ENCODE peak calls at places on chromosome 18, in eight cellular contexts. K is tibial artery, I is upper lobe of left lung, S is bronchial epithelial cell, P is cardiac fibroblast, B is SK-N-SH, A is astrocyte of the spinal cord, R is breast epithelium. U is an unnamed sample.
A peak's percentile ranks its signal among the peaks of the same experiment; 100 is the strongest.

GRCh38 chr18:50115095-50115494 is 79.9 kb downstream of the MYO5B start:
- DNase-seq in K (no peak), I (peak; percentile 24), S (peak; percentile 44), P (no peak), B (no peak), A (no peak), R (no peak), U (no peak)

GRCh38 chr18:65522907-65523306 is 227.9 kb upstream of the CDH7 start:
- DNase-seq in K (no peak), I (no peak), S (no peak), P (no peak), B (no peak), A (no peak), R (no peak), U (no peak)

GRCh38 chr18:9534844-9535243 is 59.5 kb downstream of the RALBP1 start:
- DNase-seq in K (no peak), I (no peak), S (no peak), P (no peak), B (no peak), A (no peak), R (no peak), U (no peak)

GRCh38 chr18:50797147-50797546 is 22.7 kb downstream of the MRO start:
- DNase-seq in K (no peak), I (no peak), S (no peak), P (no peak), B (no peak), A (no peak), R (no peak), U (no peak)

GRCh38 chr18:56953444-56953843 is 193.4 kb upstream of the BOD1L2 start:
- DNase-seq in K (no peak), I (no peak), S (no peak), P (no peak), B (peak; percentile 19), A (no peak), R (no peak), U (no peak)

GRCh38 chr18:42969366-42969765 is 146.1 kb downstream of the RIT2 start:
- DNase-seq in K (no peak), I (no peak), S (no peak), P (no peak), B (no peak), A (no peak), R (no peak), U (no peak)

GRCh38 chr18:58953627-58954026 is 89.0 kb downstream of the ZNF532 start:
- DNase-seq in K (no peak), I (no peak), S (no peak), P (no peak), B (peak; percentile 50), A (no peak), R (no peak), U (no peak)

GRCh38 chr18:37465922-37466321 is 99.7 kb downstream of the CELF4 start:
- DNase-seq in K (no peak), I (no peak), S (no peak), P (no peak), B (peak; percentile 60), A (no peak), R (no peak), U (no peak)

GRCh38 chr18:2932247-2933181 is 80.4 kb downstream of the LPIN2 start:
- DNase-seq in K (no peak), I (no peak), S (peak; percentile 54), P (peak; percentile 83), B (peak; percentile 64), A (peak; percentile 72), R (no peak), U (peak; percentile 77)

GRCh38 chr18:61738488-61738887 is 154.3 kb downstream of the RNF152 start:
- DNase-seq in K (peak; percentile 85), I (peak; percentile 44), S (peak; percentile 10), P (peak; percentile 75), B (no peak), A (no peak), R (no peak), U (peak; percentile 65)

GRCh38 chr18:47929681-47930085 is 776 bp downstream of the SMAD2 start:
- DNase-seq in K (no peak), I (no peak), S (peak; percentile 57), P (peak; percentile 60), B (no peak), A (no peak), R (no peak), U (peak; percentile 60)

GRCh38 chr18:45085916-45086624 is 405.4 kb downstream of the SETBP1 start:
- DNase-seq in K (no peak), I (no peak), S (peak; percentile 56), P (no peak), B (no peak), A (no peak), R (no peak), U (no peak)

GRCh38 chr18:43192408-43192807 is 76.9 kb upstream of the RIT2 start:
- DNase-seq in K (no peak), I (no peak), S (peak; percentile 0), P (peak; percentile 77), B (no peak), A (peak; percentile 32), R (no peak), U (peak; percentile 53)

GRCh38 chr18:55588876-55589595 is 1.0 kb upstream of the TCF4 start:
- DNase-seq in K (no peak), I (no peak), S (peak; percentile 41), P (no peak), B (peak; percentile 9), A (peak; percentile 53), R (no peak), U (peak; percentile 31)

GRCh38 chr18:46683252-46683651 is 26.2 kb upstream of the LOXHD1 start:
- DNase-seq in K (no peak), I (no peak), S (no peak), P (no peak), B (no peak), A (no peak), R (no peak), U (no peak)

GRCh38 chr18:35972197-35973000 is at the start of gene RMP24:
- DNase-seq in K (peak; percentile 96), I (peak; percentile 96), S (peak; percentile 86), P (peak; percentile 98), B (peak; percentile 97), A (peak; percentile 96), R (peak; percentile 92), U (peak; percentile 96)

GRCh38 chr18:35971661-35972196 is 750 bp upstream of the RMP24 start:
- DNase-seq in K (no peak), I (no peak), S (no peak), P (no peak), B (no peak), A (no peak), R (no peak), U (no peak)

GRCh38 chr18:35968278-35968880 is 4.1 kb upstream of the RMP24 start:
- DNase-seq in K (no peak), I (no peak), S (peak; percentile 56), P (no peak), B (no peak), A (no peak), R (peak; percentile 53), U (no peak)

GRCh38 chr18:35973650-35974049 is 1.2 kb downstream of the RMP24 start:
- DNase-seq in K (no peak), I (no peak), S (no peak), P (no peak), B (no peak), A (no peak), R (no peak), U (no peak)

GRCh38 chr18:35969676-35970075 is 2.8 kb upstream of the RMP24 start:
- DNase-seq in K (no peak), I (no peak), S (no peak), P (no peak), B (no peak), A (no peak), R (no peak), U (peak; percentile 38)
- TF ChIP-seq CTCF in K (no peak), I (no peak), S (no peak), P (no peak), B (no peak), A (no peak), R (no peak), U (no peak)

GRCh38 chr18:74286106-74286856 is 5.5 kb downstream of the CYB5A start:
- DNase-seq in K (no peak), I (no peak), S (no peak), P (peak; percentile 45), B (no peak), A (no peak), R (no peak), U (peak; percentile 26)

GRCh38 chr18:74283646-74284045 is 8.1 kb downstream of the CYB5A start:
- DNase-seq in K (no peak), I (no peak), S (no peak), P (no peak), B (no peak), A (no peak), R (no peak), U (no peak)

GRCh38 chr18:74282359-74283254 is 9.2 kb downstream of the CYB5A start:
- DNase-seq in K (no peak), I (no peak), S (no peak), P (no peak), B (no peak), A (no peak), R (no peak), U (no peak)

GRCh38 chr18:74283255-74283554 is 8.6 kb downstream of the CYB5A start:
- DNase-seq in K (no peak), I (no peak), S (peak; percentile 62), P (no peak), B (no peak), A (no peak), R (no peak), U (peak; percentile 25)

GRCh38 chr18:74284501-74285004 is 7.2 kb downstream of the CYB5A start:
- DNase-seq in K (no peak), I (no peak), S (no peak), P (no peak), B (peak; percentile 39), A (no peak), R (no peak), U (no peak)
- H3K4me3 ChIP-seq in K (no peak overlapping the region), I (no peak overlapping the region), S (no peak overlapping the region), P (no peak overlapping the region), B (no peak overlapping the region), A (no peak overlapping the region), R (no peak overlapping the region), U (no peak overlapping the region)

GRCh38 chr18:1663879-1664705 is 759.4 kb downstream of the ADCYAP1 start:
- DNase-seq in K (peak; percentile 64), I (peak; percentile 74), S (no peak), P (peak; percentile 27), B (peak; percentile 3), A (peak; percentile 15), R (no peak), U (peak; percentile 3)
- TF ChIP-seq CTCF in K (peak; percentile 21), I (peak; percentile 57), S (peak; percentile 47), P (peak; percentile 59), B (peak; percentile 83), A (peak; percentile 72), R (peak; percentile 28), U (peak; percentile 43)

DNA sequence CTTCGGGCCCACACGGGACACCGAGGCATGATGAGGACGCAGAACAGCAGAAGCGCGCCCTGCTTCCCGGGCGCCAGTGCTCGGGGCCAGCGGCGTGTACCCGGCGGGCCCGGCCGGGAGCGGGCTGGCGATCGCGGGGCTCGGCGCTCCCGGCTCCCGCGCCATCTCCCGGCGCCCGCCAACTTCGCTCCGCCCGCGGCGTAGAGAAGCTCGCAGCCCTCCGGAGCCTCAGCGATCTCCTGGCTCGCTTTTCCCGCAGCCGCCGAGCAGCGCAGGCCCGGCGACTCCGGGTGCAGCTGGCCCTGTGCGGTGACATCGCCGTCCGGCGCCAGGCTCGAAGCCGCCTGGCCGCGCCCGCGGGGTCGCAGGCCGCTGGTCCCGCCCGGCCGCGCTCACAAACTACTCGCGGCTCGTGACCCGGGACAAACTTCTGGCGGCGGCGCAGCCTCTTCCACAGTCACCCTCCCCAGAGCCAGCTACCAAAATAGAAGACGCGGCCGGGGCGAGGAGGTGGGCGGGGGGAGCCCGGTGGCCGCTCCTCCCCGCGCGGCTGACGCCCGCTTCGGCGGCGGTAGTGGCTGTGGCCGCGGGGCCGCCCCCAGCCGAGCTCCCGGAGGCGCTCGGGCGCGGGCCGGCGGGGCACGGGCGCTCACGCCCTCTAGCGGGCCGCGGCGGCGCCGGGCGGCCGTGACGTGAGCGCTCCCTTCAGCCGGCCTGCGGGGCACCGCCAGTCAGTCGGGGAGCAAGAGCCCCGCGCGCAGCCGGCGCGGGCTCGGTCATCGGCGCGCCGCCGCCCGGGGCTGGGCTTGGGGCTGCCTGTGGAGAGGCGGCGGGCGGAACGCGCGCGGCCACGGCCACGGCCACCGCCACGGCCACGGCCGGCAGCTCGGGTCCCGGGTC is at the start of gene PTPRM:
- DNase-seq in K (peak; percentile 97), I (peak; percentile 78), S (peak; percentile 52), P (peak; percentile 72), B (peak; percentile 92), A (peak; percentile 78), R (peak; percentile 60), U (peak; percentile 71)
- H3K4me3 ChIP-seq in K (peak within 1 kb of the TSS; percentile 83), I (peak within 1 kb of the TSS; percentile 89), S (peak within 1 kb of the TSS; percentile 64), P (peak within 1 kb of the TSS; percentile 83), B (peak within 1 kb of the TSS; percentile 70), A (peak within 1 kb of the TSS; percentile 84), R (peak within 1 kb of the TSS; percentile 81), U (peak within 1 kb of the TSS; percentile 75)

U was measured in fibroblast of mammary gland.